ENCODE peak calls at places on chromosomes 13 and 19, in nine cellular contexts. B is AG09309, A is H9, W is fibroblast of lung, R is astrocyte of the spinal cord, D is heart left ventricle, Q is lower leg skin, V is WERI-Rb-1, K is left lung. F is an unnamed sample.

GRCh38 chr19:52823676-52824075 is 2.2 kb upstream of the ZNF28 start:
- DNase-seq in B (no peak), A (no peak), W (no peak), R (no peak), D (no peak), Q (no peak), V (no peak), K (no peak), F (no peak)

GRCh38 chr19:48415395-48415794 is 21.9 kb downstream of the GRIN2D start:
- DNase-seq in B (no peak), A (peak), W (peak), R (peak), D (peak), Q (peak), V (peak), K (peak), F (peak)

GRCh38 chr19:33350538-33351309 is 22.8 kb upstream of the CEBPG start:
- DNase-seq in B (peak), A (no peak), W (peak), R (peak), D (no peak), Q (peak), V (no peak), K (no peak), F (no peak)

GRCh38 chr19:18418034-18418724 is 1.0 kb upstream of the SSBP4 start:
- DNase-seq in B (no peak), A (no peak), W (no peak), R (no peak), D (peak), Q (no peak), V (no peak), K (peak), F (no peak)

GRCh38 chr13:96816874-96817273 is 177.4 kb downstream of the OXGR1 start:
- DNase-seq in B (no peak), A (peak), W (no peak), R (no peak), D (peak), Q (no peak), V (no peak), K (no peak), F (no peak)

GRCh38 chr13:108200781-108201398 is 14.4 kb downstream of the LIG4 start:
- DNase-seq in B (no peak), A (no peak), W (peak), R (no peak), D (no peak), Q (no peak), V (no peak), K (no peak), F (no peak)

GRCh38 chr13:28531195-28531955 is 36.4 kb upstream of the FLT1 start:
- DNase-seq in B (no peak), A (no peak), W (peak), R (no peak), D (peak), Q (no peak), V (no peak), K (no peak), F (peak)

GRCh38 chr13:40204246-40204645 is 462.2 kb downstream of the FOXO1 start:
- DNase-seq in B (no peak), A (no peak), W (no peak), R (no peak), D (no peak), Q (no peak), V (no peak), K (no peak), F (no peak)

GRCh38 chr19:4431808-4432674 is 25.6 kb downstream of the UBXN6 start:
- DNase-seq in B (no peak), A (no peak), W (no peak), R (no peak), D (no peak), Q (no peak), V (no peak), K (no peak), F (no peak)

GRCh38 chr19:4844348-4845179 is 13.1 kb upstream of the TICAM1 start:
- DNase-seq in B (no peak), A (no peak), W (no peak), R (no peak), D (peak), Q (peak), V (no peak), K (no peak), F (no peak)

GRCh38 chr19:33252418-33252962 is 26.8 kb upstream of the SLC7A10 start:
- DNase-seq in B (no peak), A (no peak), W (no peak), R (no peak), D (no peak), Q (no peak), V (no peak), K (no peak), F (no peak)

GRCh38 chr13:72149701-72150100 is 282.7 kb upstream of the DACH1 start:
- DNase-seq in B (no peak), A (no peak), W (peak), R (no peak), D (no peak), Q (no peak), V (no peak), K (no peak), F (no peak)

GRCh38 chr13:36418022-36418805 is 14.1 kb upstream of the CCNA1 start:
- DNase-seq in B (no peak), A (no peak), W (peak), R (peak), D (no peak), Q (no peak), V (no peak), K (no peak), F (no peak)

GRCh38 chr13:80086304-80086721 is 254.6 kb downstream of the SPRY2 start:
- DNase-seq in B (no peak), A (no peak), W (peak), R (peak), D (no peak), Q (no peak), V (no peak), K (no peak), F (no peak)

GRCh38 chr13:99916366-99917103 is 55.0 kb downstream of the ZIC5 start:
- DNase-seq in B (peak), A (no peak), W (peak), R (peak), D (no peak), Q (no peak), V (peak), K (no peak), F (no peak)

GRCh38 chr13:112896736-112897602 is 72.0 kb upstream of the MCF2L start:
- DNase-seq in B (no peak), A (no peak), W (no peak), R (no peak), D (peak), Q (no peak), V (peak), K (no peak), F (peak)

GRCh38 chr19:10270616-10271394 is at the start of gene ICAM1:
- DNase-seq in B (no peak), A (peak), W (peak), R (peak), D (peak), Q (peak), V (peak), K (peak), F (no peak)

GRCh38 chr13:94389544-94390351 is 89.7 kb downstream of the DCT start:
- DNase-seq in B (peak), A (no peak), W (no peak), R (no peak), D (no peak), Q (no peak), V (no peak), K (no peak), F (no peak)

GRCh38 chr13:75145926-75146325 is 336.0 kb downstream of the TBC1D4 start:
- DNase-seq in B (no peak), A (no peak), W (peak), R (no peak), D (no peak), Q (no peak), V (no peak), K (no peak), F (no peak)

GRCh38 chr13:33112745-33113144 is 96.5 kb downstream of the KL start:
- DNase-seq in B (no peak), A (no peak), W (no peak), R (peak), D (no peak), Q (no peak), V (no peak), K (no peak), F (no peak)

GRCh38 chr19:16940626-16941025 is 51.8 kb downstream of the F2RL3 start:
- DNase-seq in B (no peak), A (no peak), W (no peak), R (no peak), D (no peak), Q (no peak), V (no peak), K (no peak), F (no peak)

GRCh38 chr19:16575861-16576689 is 3.9 kb upstream of the SLC35E1 start:
- DNase-seq in B (no peak), A (no peak), W (no peak), R (no peak), D (no peak), Q (no peak), V (no peak), K (no peak), F (no peak)

GRCh38 chr19:47418595-47419036 is 711 bp downstream of the MEIS3 start:
- DNase-seq in B (no peak), A (no peak), W (no peak), R (no peak), D (no peak), Q (no peak), V (no peak), K (no peak), F (peak)

GRCh38 chr19:13885826-13886365 is 9.0 kb downstream of the NANOS3 start:
- DNase-seq in B (no peak), A (no peak), W (no peak), R (no peak), D (no peak), Q (no peak), V (no peak), K (no peak), F (no peak)

GRCh38 chr19:56538761-56539263 is at the start of gene ZFP28:
- DNase-seq in B (no peak), A (peak), W (no peak), R (no peak), D (peak), Q (peak), V (peak), K (peak), F (peak)

GRCh38 chr19:38033658-38034150 is 126.7 kb downstream of the SIPA1L3 start:
- DNase-seq in B (no peak), A (peak), W (peak), R (peak), D (no peak), Q (no peak), V (no peak), K (no peak), F (no peak)

GRCh38 chr19:38551450-38551813 is 66.3 kb downstream of the MAP4K1 start:
- DNase-seq in B (no peak), A (no peak), W (no peak), R (no peak), D (no peak), Q (no peak), V (no peak), K (no peak), F (no peak)

DNA sequence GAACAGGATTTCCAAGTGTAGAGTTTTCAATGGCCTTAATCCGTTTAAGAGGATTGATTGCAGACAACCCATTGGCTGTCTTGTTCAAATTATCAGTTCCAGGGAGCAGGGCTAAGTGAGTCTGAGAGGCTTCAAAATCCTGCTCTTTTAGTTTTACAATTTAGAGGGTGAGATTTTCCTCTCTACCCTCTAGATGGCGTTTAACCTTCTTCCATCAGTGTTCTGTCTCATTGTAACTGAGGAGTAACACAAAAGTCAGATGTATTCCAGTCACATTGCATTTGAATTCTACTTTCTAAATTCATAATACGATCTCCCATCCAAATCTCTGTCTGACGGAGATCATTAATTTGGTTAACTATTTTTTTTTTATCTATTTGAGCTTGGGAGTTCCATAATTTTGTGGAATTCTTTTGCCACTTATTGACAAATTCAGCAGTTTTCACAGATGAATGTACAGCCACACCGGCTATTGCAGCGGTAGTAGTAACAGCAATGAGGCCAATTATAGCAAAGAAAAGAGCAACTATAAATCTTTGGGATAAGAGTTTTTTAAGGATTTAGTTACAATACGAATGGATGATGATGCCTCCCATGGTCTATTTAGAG is 7.8 kb upstream of the C19orf84 start:
- DNase-seq in B (no peak), A (no peak), W (peak), R (no peak), D (no peak), Q (no peak), V (peak), K (no peak), F (no peak)
- TF ChIP-seq CTCF in B (peak), A (peak), W (peak), R (peak), D (peak), Q (no peak), V (peak), K (peak), F (peak)

GRCh38 chr19:39554701-39555311 is 14.8 kb upstream of the EID2 start:
- DNase-seq in B (no peak), A (no peak), W (no peak), R (no peak), D (no peak), Q (no peak), V (no peak), K (no peak), F (no peak)

GRCh38 chr19:39558623-39559117 is 18.7 kb upstream of the EID2 start:
- DNase-seq in B (no peak), A (no peak), W (no peak), R (no peak), D (no peak), Q (no peak), V (no peak), K (no peak), F (no peak)

GRCh38 chr19:39557791-39558622 is 18.0 kb upstream of the EID2 start:
- DNase-seq in B (no peak), A (no peak), W (no peak), R (peak), D (no peak), Q (no peak), V (no peak), K (no peak), F (no peak)

GRCh38 chr19:39553082-39553652 is 13.2 kb upstream of the EID2 start:
- DNase-seq in B (no peak), A (no peak), W (no peak), R (no peak), D (no peak), Q (no peak), V (no peak), K (no peak), F (no peak)

GRCh38 chr19:39555883-39556282 is 15.9 kb upstream of the EID2 start:
- DNase-seq in B (no peak), A (no peak), W (no peak), R (no peak), D (no peak), Q (no peak), V (no peak), K (no peak), F (no peak)
- TF ChIP-seq CTCF in B (no peak), A (no peak), W (no peak), R (no peak), D (no peak), Q (no peak), V (no peak), K (no peak), F (no peak)

DNA sequence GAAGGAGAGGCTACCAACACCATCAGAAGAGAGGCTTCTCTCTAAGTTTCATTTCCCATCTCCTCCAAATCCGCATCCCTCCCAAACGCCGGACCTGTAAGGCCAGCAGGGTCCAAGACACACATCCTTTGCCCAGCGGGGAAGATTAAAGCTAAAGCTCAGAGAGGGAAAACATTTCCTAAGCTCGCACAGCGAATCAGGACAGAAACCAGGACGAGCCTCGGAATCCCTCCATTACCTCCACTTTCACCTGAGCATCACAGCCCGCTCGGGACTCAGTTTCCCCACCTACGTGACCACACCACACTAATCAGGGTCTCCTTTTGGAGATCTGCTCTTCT is 711 bp upstream of the FOSB start:
- DNase-seq in B (no peak), A (no peak), W (no peak), R (no peak), D (no peak), Q (no peak), V (no peak), K (no peak), F (no peak)
- TF ChIP-seq CTCF in B (no peak), A (no peak), W (no peak), R (no peak), D (no peak), Q (no peak), V (no peak), K (no peak), F (no peak)

DNA sequence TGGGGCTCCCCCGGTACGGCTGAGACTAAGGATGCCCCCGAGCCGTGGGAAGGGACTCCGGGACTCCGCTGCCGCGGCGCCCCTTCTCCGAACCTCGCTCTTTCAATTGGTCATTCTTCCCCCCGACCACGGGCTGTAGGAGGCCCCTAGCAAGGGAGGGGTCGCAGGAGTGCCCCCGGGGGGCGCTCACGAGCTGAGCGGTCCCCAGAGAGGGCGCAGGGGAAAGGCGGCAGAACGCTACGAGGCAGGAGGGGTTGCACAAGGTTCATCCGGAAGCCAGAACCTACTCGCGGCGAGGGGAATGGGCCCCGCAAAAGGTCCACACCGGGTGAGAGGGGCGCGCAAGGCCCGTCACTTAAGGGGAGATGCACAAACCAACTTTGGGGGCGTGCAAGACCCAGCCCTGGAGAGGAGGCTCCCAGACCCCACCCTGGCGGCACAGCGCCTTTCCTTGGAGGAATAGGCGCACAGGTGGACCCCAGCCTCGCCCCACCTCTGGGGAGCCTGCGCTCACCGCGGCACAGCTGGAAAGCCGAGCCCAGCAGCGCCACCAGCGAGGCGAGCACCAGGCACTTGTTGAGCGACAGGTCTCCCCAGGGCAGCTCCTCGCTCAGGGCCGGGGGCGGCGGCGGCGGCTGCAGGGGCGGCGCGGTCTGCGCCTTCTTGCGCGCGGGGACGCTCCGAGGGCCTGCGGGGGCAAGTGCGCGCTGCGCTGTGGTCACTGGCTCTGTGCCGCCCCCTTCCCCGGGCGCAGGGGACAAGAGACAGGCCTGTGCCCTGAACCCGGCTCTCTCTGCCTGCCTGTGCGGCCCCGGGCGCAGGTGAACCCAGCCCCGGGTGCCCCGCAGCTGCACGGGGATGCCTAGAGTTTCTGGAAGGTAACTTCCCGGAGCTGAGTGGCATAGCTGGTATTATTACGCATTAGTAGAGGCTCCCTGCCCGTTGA is 2.8 kb downstream of the JSRP1 start:
- DNase-seq in B (no peak), A (peak), W (no peak), R (no peak), D (no peak), Q (no peak), V (no peak), K (no peak), F (peak)
- TF ChIP-seq CTCF in B (no peak), A (peak), W (no peak), R (peak), D (peak), Q (no peak), V (peak), K (no peak), F (peak)

DNA sequence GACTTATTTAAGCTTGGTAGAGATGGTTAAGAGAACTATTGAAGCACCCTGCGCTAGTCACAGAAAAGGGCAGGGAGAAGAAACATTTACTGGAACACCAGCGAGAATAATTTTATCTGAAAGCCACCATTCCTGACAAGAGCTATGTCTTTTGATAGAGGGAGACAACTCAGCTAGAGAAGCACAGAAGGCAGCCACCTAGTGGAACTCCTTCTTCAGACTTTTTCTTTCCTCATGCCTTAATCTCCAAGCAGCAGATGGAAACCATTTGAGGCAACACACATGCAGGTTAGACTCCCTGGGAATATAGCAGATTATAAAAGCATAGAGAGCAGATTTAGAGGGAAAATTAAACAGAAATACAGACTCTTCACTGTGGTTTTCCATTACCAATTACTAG is 813.4 kb downstream of the SLITRK6 start:
- DNase-seq in B (no peak), A (no peak), W (no peak), R (no peak), D (no peak), Q (no peak), V (peak), K (no peak), F (no peak)
- TF ChIP-seq CTCF in B (no peak), A (no peak), W (no peak), R (peak), D (no peak), Q (no peak), V (peak), K (no peak), F (no peak)

GRCh38 chr19:40716655-40717324 is at the start of the genes COQ8B and ITPKC:
- DNase-seq in B (peak), A (peak), W (peak), R (peak), D (peak), Q (peak), V (peak), K (peak), F (peak)
- TF ChIP-seq CTCF in B (no peak), A (peak), W (no peak), R (no peak), D (no peak), Q (no peak), V (no peak), K (no peak), F (no peak)

GRCh38 chr13:44978328-44978727 is 10.9 kb downstream of the NUFIP1 start:
- DNase-seq in B (no peak), A (no peak), W (no peak), R (no peak), D (no peak), Q (no peak), V (no peak), K (no peak), F (no peak)
- TF ChIP-seq CTCF in B (peak), A (peak), W (no peak), R (peak), D (no peak), Q (no peak), V (no peak), K (no peak), F (peak)

GRCh38 chr13:43356566-43356965 is 333.2 kb downstream of the DNAJC15 start:
- DNase-seq in B (peak), A (no peak), W (no peak), R (no peak), D (no peak), Q (no peak), V (no peak), K (no peak), F (no peak)
- TF ChIP-seq CTCF in B (no peak), A (no peak), W (no peak), R (no peak), D (no peak), Q (no peak), V (no peak), K (no peak), F (no peak)

GRCh38 chr19:8332976-8333770 is 9.9 kb downstream of the KANK3 start:
- DNase-seq in B (no peak), A (peak), W (no peak), R (no peak), D (peak), Q (no peak), V (no peak), K (no peak), F (no peak)
- TF ChIP-seq CTCF in B (no peak), A (no peak), W (no peak), R (no peak), D (no peak), Q (no peak), V (no peak), K (no peak), F (no peak)